ENCODE peak calls at places on chromosome 11, in nine cellular contexts. R, L, N, U, P, W, I, F and V are unnamed samples.
A peak's percentile ranks its signal among the peaks of the same experiment; 100 is the strongest.

GRCh38 chr11:10597877-10598341 is 29.4 kb upstream of the LYVE1 start:
- DNase-seq in R (no peak), L (no peak), N (no peak), U (no peak), P (no peak), W (no peak), I (no peak), F (no peak), V (no peak)

GRCh38 chr11:15038963-15039362 is 34.4 kb upstream of the CALCB start:
- DNase-seq in R (no peak), L (no peak), N (no peak), U (no peak), P (no peak), W (peak; percentile 23), I (peak; percentile 37), F (no peak), V (peak; percentile 40)

GRCh38 chr11:2896047-2896446 is 10.5 kb upstream of the CDKN1C start:
- DNase-seq in R (no peak), L (no peak), N (no peak), U (peak; percentile 23), P (no peak), W (no peak), I (no peak), F (no peak), V (no peak)

GRCh38 chr11:35463211-35463810 is 44.0 kb upstream of the SLC1A2 start:
- DNase-seq in R (no peak), L (no peak), N (no peak), U (no peak), P (no peak), W (no peak), I (no peak), F (no peak), V (no peak)

GRCh38 chr11:11816511-11817319 is 25.1 kb upstream of the USP47 start:
- DNase-seq in R (no peak), L (no peak), N (no peak), U (no peak), P (no peak), W (no peak), I (peak; percentile 89), F (no peak), V (no peak)

GRCh38 chr11:114340311-114341131 is 44.3 kb downstream of the NNMT start:
- DNase-seq in R (peak; percentile 74), L (peak; percentile 20), N (no peak), U (peak; percentile 27), P (peak; percentile 13), W (peak; percentile 83), I (peak; percentile 91), F (peak; percentile 18), V (peak; percentile 50)

GRCh38 chr11:86151188-86152005 is 82.5 kb upstream of the PICALM start:
- DNase-seq in R (peak; percentile 67), L (peak; percentile 34), N (no peak), U (no peak), P (no peak), W (peak; percentile 39), I (peak; percentile 55), F (no peak), V (no peak)

GRCh38 chr11:61119571-61119970 is 17.3 kb downstream of the CD5 start:
- DNase-seq in R (no peak), L (no peak), N (no peak), U (no peak), P (no peak), W (no peak), I (no peak), F (no peak), V (no peak)

GRCh38 chr11:10164621-10165020 is 129.4 kb downstream of the SBF2 start:
- DNase-seq in R (no peak), L (no peak), N (no peak), U (no peak), P (no peak), W (no peak), I (peak; percentile 48), F (no peak), V (no peak)

GRCh38 chr11:72807021-72807693 is 7.1 kb upstream of the ATG16L2 start:
- DNase-seq in R (peak; percentile 90), L (no peak), N (no peak), U (no peak), P (no peak), W (peak; percentile 0), I (peak; percentile 32), F (no peak), V (no peak)

GRCh38 chr11:72812604-72812967 is 1.6 kb upstream of the ATG16L2 start:
- DNase-seq in R (peak; percentile 60), L (no peak), N (no peak), U (no peak), P (no peak), W (no peak), I (no peak), F (no peak), V (no peak)

GRCh38 chr11:72805214-72805613 is 9.0 kb upstream of the ATG16L2 start:
- DNase-seq in R (no peak), L (no peak), N (no peak), U (peak; percentile 2), P (no peak), W (no peak), I (no peak), F (no peak), V (no peak)

GRCh38 chr11:72808415-72808814 is 5.8 kb upstream of the ATG16L2 start:
- DNase-seq in R (no peak), L (no peak), N (no peak), U (no peak), P (no peak), W (peak; percentile 0), I (peak; percentile 22), F (no peak), V (no peak)

DNA sequence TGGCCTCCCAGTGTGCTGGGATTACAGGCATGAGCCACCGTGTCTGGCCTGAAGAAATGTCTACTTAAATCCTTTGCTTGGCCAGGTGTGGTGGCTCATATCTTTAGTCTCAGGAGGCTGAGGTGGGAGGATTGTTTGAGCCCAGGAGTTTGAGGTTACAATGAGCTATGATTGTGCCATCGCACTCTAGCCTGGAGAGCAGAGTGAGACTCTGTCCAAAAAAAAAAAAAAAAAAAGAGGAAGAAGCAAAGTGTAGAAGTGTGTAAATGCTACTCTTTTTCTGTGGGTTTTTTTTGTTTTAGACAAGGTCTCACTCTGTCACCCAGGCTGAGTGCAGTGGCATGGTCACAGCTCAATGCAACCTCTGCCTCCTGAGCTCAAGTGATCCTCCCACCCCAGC is 6.4 kb upstream of the ATG16L2 start:
- DNase-seq in R (no peak), L (no peak), N (no peak), U (no peak), P (no peak), W (peak; percentile 0), I (no peak), F (no peak), V (no peak)
- TF ChIP-seq CTCF in R (no peak), L (no peak), N (no peak), U (no peak), P (no peak), W (no peak), I (no peak), F (no peak), V (no peak)

DNA sequence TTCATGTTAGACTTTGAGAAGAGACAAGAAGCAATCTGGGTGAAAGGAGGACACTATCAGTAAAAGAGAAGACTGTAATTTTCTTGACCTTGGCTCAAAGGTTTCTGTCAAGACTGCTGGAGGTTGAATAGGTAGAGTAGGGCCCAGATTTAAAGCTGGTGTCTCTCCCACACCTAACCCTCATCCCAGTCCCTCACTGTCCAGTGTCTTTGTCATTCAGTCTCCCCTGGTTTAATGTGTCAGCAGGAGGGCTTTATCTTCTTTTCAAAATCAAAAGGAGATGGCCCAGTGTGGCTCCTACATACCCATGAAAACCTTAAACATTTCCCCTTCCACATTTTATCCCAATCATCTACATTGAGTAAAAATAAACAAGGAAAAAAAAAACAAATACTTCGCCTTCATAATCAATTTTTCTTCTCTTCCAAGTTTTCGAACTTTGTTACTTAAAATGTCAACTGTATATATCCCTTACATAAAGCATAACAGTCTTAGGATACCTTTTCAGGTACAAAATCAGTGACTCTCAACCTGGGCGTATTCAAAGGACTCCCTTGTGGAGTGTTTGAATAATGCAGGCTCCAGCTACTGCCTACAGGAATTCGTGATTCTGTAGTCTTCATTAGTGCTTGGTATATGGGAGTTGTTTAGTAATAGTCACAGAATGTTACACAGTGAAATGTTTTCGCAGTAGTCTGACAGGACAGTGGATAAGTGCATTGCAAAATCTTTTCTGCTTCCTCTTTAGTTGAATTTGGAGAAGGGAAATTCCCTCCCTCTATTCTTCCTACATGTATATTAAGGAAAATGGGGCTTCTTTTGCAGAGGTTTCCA is 87.2 kb downstream of the FAT3 start:
- DNase-seq in R (no peak), L (no peak), N (no peak), U (no peak), P (no peak), W (peak; percentile 39), I (no peak), F (no peak), V (no peak)
- TF ChIP-seq CTCF in R (no peak), L (no peak), N (no peak), U (no peak), P (no peak), W (peak; percentile 42), I (no peak), F (no peak), V (no peak)

GRCh38 chr11:34397120-34397519 is 39.3 kb upstream of the ABTB2 start:
- DNase-seq in R (no peak), L (no peak), N (no peak), U (no peak), P (no peak), W (no peak), I (no peak), F (no peak), V (no peak)

GRCh38 chr11:34395916-34396555 is 38.2 kb upstream of the ABTB2 start:
- DNase-seq in R (peak; percentile 95), L (no peak), N (peak; percentile 56), U (no peak), P (no peak), W (no peak), I (peak; percentile 54), F (no peak), V (no peak)

GRCh38 chr11:34394771-34395300 is 37.0 kb upstream of the ABTB2 start:
- DNase-seq in R (no peak), L (no peak), N (no peak), U (no peak), P (no peak), W (no peak), I (no peak), F (no peak), V (no peak)
- TF ChIP-seq CTCF in R (no peak), L (no peak), N (no peak), U (no peak), P (no peak), W (no peak), I (no peak), F (no peak), V (no peak)

DNA sequence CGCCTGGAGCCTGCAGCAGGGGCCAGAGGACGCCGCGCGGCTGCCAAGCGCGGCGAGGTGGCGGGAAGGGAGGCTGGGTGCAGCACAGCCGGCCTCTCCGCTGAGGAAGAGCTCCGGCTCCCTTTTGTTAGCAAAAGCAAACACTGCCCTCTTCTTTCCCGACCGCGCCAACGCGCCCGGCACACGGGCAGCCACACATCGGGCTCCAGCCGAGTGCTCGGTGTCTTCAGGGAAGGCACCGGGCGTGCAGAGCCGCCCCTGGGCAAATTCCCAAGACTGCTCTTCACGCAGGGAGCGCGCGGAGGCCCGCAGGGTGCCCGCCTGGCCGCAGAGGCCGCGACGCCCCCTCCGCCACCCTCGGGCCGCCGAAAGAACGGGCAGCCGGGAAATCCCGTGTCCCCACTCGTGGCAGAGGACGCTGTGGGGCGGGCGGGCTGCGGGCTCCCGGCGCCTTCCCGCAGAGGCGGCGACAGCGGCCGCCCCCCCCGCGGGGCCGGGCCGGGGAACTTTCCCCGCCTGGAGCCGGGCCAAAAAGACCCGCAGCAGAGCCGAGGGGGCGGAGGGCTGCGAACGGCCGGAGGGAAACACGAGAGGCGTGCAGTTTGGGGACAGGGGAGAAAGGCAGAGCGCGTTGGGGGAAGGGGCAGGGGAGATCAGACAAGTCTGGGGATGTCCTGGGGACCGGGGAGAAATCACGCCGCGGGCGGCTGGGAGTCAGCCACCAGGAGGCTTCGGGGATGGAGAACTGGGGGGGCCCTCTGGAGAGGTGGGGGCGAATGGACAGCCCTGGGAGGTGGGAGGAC is 931 bp downstream of the CADM1 start:
- DNase-seq in R (no peak), L (peak; percentile 61), N (no peak), U (peak; percentile 69), P (peak; percentile 26), W (peak; percentile 85), I (no peak), F (peak; percentile 67), V (peak; percentile 8)
- TF ChIP-seq CTCF in R (no peak), L (peak; percentile 61), N (no peak), U (no peak), P (peak; percentile 49), W (no peak), I (no peak), F (peak; percentile 42), V (no peak)